ENCODE peak calls at places on chromosomes 4 and X, in seven cellular contexts. One of them, this sample, is unnamed.

GRCh38 chr4:137981277-137981676 is 260.9 kb downstream of the SLC7A11 start:
- DNase-seq in occipital lobe: no peak
- DNase-seq in mesendoderm: peak; percentile 62
- DNase-seq in foreskin fibroblast: peak; percentile 69
- DNase-seq in NCI-H1092 treated with DMSO at 0.1 percent for 48 hours: no peak
- DNase-seq in astrocyte of the spinal cord: peak; percentile 60
- DNase-seq in epithelial cell of esophagus: peak; percentile 42
- DNase-seq in this sample: no peak

GRCh38 chrX:115147220-115147619 is 42.0 kb upstream of the RBMXL3 start:
- DNase-seq in NCI-H1092 treated with DMSO at 0.1 percent for 48 hours: peak; percentile 41
- DNase-seq in astrocyte of the spinal cord: peak; percentile 29
- DNase-seq in foreskin fibroblast: peak; percentile 19
- DNase-seq in epithelial cell of esophagus: peak; percentile 24
- DNase-seq in occipital lobe: no peak
- DNase-seq in mesendoderm: peak; percentile 4
- DNase-seq in this sample: peak; percentile 5

GRCh38 chr4:89586318-89586717 is 250.6 kb downstream of the SNCA start:
- DNase-seq in mesendoderm: peak; percentile 13
- DNase-seq in foreskin fibroblast: peak; percentile 6
- DNase-seq in occipital lobe: no peak
- DNase-seq in astrocyte of the spinal cord: no peak
- DNase-seq in epithelial cell of esophagus: no peak
- DNase-seq in NCI-H1092 treated with DMSO at 0.1 percent for 48 hours: no peak
- DNase-seq in this sample: no peak

GRCh38 chrX:20263474-20263873 is 3.2 kb downstream of the RPS6KA3 start:
- DNase-seq in foreskin fibroblast: peak; percentile 42
- DNase-seq in astrocyte of the spinal cord: peak; percentile 30
- DNase-seq in NCI-H1092 treated with DMSO at 0.1 percent for 48 hours: no peak
- DNase-seq in mesendoderm: no peak
- DNase-seq in epithelial cell of esophagus: peak; percentile 22
- DNase-seq in occipital lobe: no peak
- DNase-seq in this sample: no peak

GRCh38 chr4:174172274-174172673 is 111.2 kb downstream of the FBXO8 start:
- DNase-seq in foreskin fibroblast: no peak
- DNase-seq in mesendoderm: no peak
- DNase-seq in NCI-H1092 treated with DMSO at 0.1 percent for 48 hours: no peak
- DNase-seq in astrocyte of the spinal cord: no peak
- DNase-seq in occipital lobe: no peak
- DNase-seq in epithelial cell of esophagus: no peak
- DNase-seq in this sample: no peak

GRCh38 chrX:128142745-128143144 is 90.5 kb upstream of the ACTRT1 start:
- DNase-seq in epithelial cell of esophagus: no peak
- DNase-seq in occipital lobe: no peak
- DNase-seq in NCI-H1092 treated with DMSO at 0.1 percent for 48 hours: no peak
- DNase-seq in foreskin fibroblast: no peak
- DNase-seq in astrocyte of the spinal cord: no peak
- DNase-seq in mesendoderm: no peak
- DNase-seq in this sample: no peak

GRCh38 chrX:77162777-77163176 is 284.4 kb upstream of the FGF16 start:
- DNase-seq in occipital lobe: no peak
- DNase-seq in epithelial cell of esophagus: no peak
- DNase-seq in NCI-H1092 treated with DMSO at 0.1 percent for 48 hours: no peak
- DNase-seq in mesendoderm: no peak
- DNase-seq in foreskin fibroblast: no peak
- DNase-seq in astrocyte of the spinal cord: no peak
- DNase-seq in this sample: no peak

GRCh38 chr4:181822005-181822375 is 421.2 kb upstream of the TENM3 start:
- DNase-seq in NCI-H1092 treated with DMSO at 0.1 percent for 48 hours: peak; percentile 75
- DNase-seq in occipital lobe: no peak
- DNase-seq in mesendoderm: peak; percentile 29
- DNase-seq in foreskin fibroblast: no peak
- DNase-seq in astrocyte of the spinal cord: peak; percentile 36
- DNase-seq in epithelial cell of esophagus: peak; percentile 13
- DNase-seq in this sample: peak; percentile 81

GRCh38 chrX:130981836-130982235 is 76.3 kb upstream of the ARHGAP36 start:
- DNase-seq in occipital lobe: no peak
- DNase-seq in foreskin fibroblast: peak; percentile 1
- DNase-seq in epithelial cell of esophagus: no peak
- DNase-seq in astrocyte of the spinal cord: no peak
- DNase-seq in mesendoderm: no peak
- DNase-seq in NCI-H1092 treated with DMSO at 0.1 percent for 48 hours: no peak
- DNase-seq in this sample: no peak

GRCh38 chr4:66108898-66109297 is 438.6 kb upstream of the EPHA5 start:
- DNase-seq in epithelial cell of esophagus: no peak
- DNase-seq in occipital lobe: no peak
- DNase-seq in mesendoderm: no peak
- DNase-seq in NCI-H1092 treated with DMSO at 0.1 percent for 48 hours: no peak
- DNase-seq in astrocyte of the spinal cord: no peak
- DNase-seq in foreskin fibroblast: no peak
- DNase-seq in this sample: no peak

GRCh38 chrX:130179579-130180215 is 7.9 kb downstream of the RAB33A start:
- DNase-seq in NCI-H1092 treated with DMSO at 0.1 percent for 48 hours: no peak
- DNase-seq in mesendoderm: no peak
- DNase-seq in occipital lobe: no peak
- DNase-seq in epithelial cell of esophagus: peak; percentile 11
- DNase-seq in astrocyte of the spinal cord: no peak
- DNase-seq in foreskin fibroblast: peak; percentile 15
- DNase-seq in this sample: peak; percentile 50

GRCh38 chrX:44428989-44429627 is 85.6 kb upstream of the EFHC2 start:
- DNase-seq in mesendoderm: no peak
- DNase-seq in occipital lobe: no peak
- DNase-seq in foreskin fibroblast: peak; percentile 3
- DNase-seq in NCI-H1092 treated with DMSO at 0.1 percent for 48 hours: no peak
- DNase-seq in astrocyte of the spinal cord: no peak
- DNase-seq in epithelial cell of esophagus: peak; percentile 46
- DNase-seq in this sample: no peak

GRCh38 chr4:6470502-6471302 is 1.7 kb downstream of the PPP2R2C start:
- DNase-seq in occipital lobe: peak; percentile 53
- DNase-seq in NCI-H1092 treated with DMSO at 0.1 percent for 48 hours: peak; percentile 22
- DNase-seq in epithelial cell of esophagus: peak; percentile 35
- DNase-seq in foreskin fibroblast: peak; percentile 53
- DNase-seq in mesendoderm: peak; percentile 30
- DNase-seq in astrocyte of the spinal cord: peak; percentile 4
- DNase-seq in this sample: peak; percentile 32

GRCh38 chrX:23365541-23365940 is 30.9 kb downstream of the PTCHD1 start:
- DNase-seq in NCI-H1092 treated with DMSO at 0.1 percent for 48 hours: no peak
- DNase-seq in epithelial cell of esophagus: no peak
- DNase-seq in astrocyte of the spinal cord: no peak
- DNase-seq in mesendoderm: no peak
- DNase-seq in foreskin fibroblast: no peak
- DNase-seq in occipital lobe: no peak
- DNase-seq in this sample: no peak

GRCh38 chr4:154626793-154627484 is 14.5 kb upstream of the FGG start:
- DNase-seq in astrocyte of the spinal cord: peak; percentile 48
- DNase-seq in occipital lobe: no peak
- DNase-seq in NCI-H1092 treated with DMSO at 0.1 percent for 48 hours: no peak
- DNase-seq in mesendoderm: peak; percentile 86
- DNase-seq in epithelial cell of esophagus: peak; percentile 70
- DNase-seq in foreskin fibroblast: peak; percentile 70
- DNase-seq in this sample: peak; percentile 59

GRCh38 chr4:128454281-128455075 is 166.9 kb upstream of the PGRMC2 start:
- DNase-seq in occipital lobe: peak; percentile 73
- DNase-seq in mesendoderm: peak; percentile 95
- DNase-seq in epithelial cell of esophagus: peak; percentile 90
- DNase-seq in foreskin fibroblast: peak; percentile 97
- DNase-seq in NCI-H1092 treated with DMSO at 0.1 percent for 48 hours: peak; percentile 88
- DNase-seq in astrocyte of the spinal cord: peak; percentile 96
- DNase-seq in this sample: peak; percentile 91

GRCh38 chr4:73417973-73418372 is 13.9 kb downstream of the ALB start:
- DNase-seq in mesendoderm: peak; percentile 36
- DNase-seq in occipital lobe: no peak
- DNase-seq in foreskin fibroblast: peak; percentile 6
- DNase-seq in epithelial cell of esophagus: peak; percentile 34
- DNase-seq in astrocyte of the spinal cord: peak; percentile 17
- DNase-seq in NCI-H1092 treated with DMSO at 0.1 percent for 48 hours: no peak
- DNase-seq in this sample: no peak

GRCh38 chr4:48635310-48635709 is 144.8 kb downstream of the FRYL start:
- DNase-seq in foreskin fibroblast: peak; percentile 39
- DNase-seq in epithelial cell of esophagus: peak; percentile 71
- DNase-seq in occipital lobe: no peak
- DNase-seq in mesendoderm: peak; percentile 37
- DNase-seq in NCI-H1092 treated with DMSO at 0.1 percent for 48 hours: no peak
- DNase-seq in astrocyte of the spinal cord: no peak
- DNase-seq in this sample: no peak

GRCh38 chrX:11792461-11793421 is 34.7 kb downstream of the MSL3 start:
- DNase-seq in epithelial cell of esophagus: no peak
- DNase-seq in NCI-H1092 treated with DMSO at 0.1 percent for 48 hours: peak; percentile 27
- DNase-seq in foreskin fibroblast: no peak
- DNase-seq in astrocyte of the spinal cord: no peak
- DNase-seq in mesendoderm: no peak
- DNase-seq in occipital lobe: peak; percentile 1
- DNase-seq in this sample: no peak

GRCh38 chrX:94908648-94909047 is 1234.6 kb downstream of the FAM133A start:
- DNase-seq in mesendoderm: no peak
- DNase-seq in occipital lobe: no peak
- DNase-seq in astrocyte of the spinal cord: no peak
- DNase-seq in NCI-H1092 treated with DMSO at 0.1 percent for 48 hours: no peak
- DNase-seq in foreskin fibroblast: no peak
- DNase-seq in epithelial cell of esophagus: no peak
- DNase-seq in this sample: no peak

GRCh38 chr4:113665036-113665435 is 96.5 kb downstream of the CAMK2D start:
- DNase-seq in epithelial cell of esophagus: peak; percentile 38
- DNase-seq in NCI-H1092 treated with DMSO at 0.1 percent for 48 hours: no peak
- DNase-seq in mesendoderm: no peak
- DNase-seq in foreskin fibroblast: peak; percentile 41
- DNase-seq in occipital lobe: no peak
- DNase-seq in astrocyte of the spinal cord: peak; percentile 19
- DNase-seq in this sample: no peak

GRCh38 chrX:18390941-18391538 is 34.4 kb upstream of the CDKL5 start:
- DNase-seq in foreskin fibroblast: peak; percentile 65
- DNase-seq in epithelial cell of esophagus: peak; percentile 52
- DNase-seq in astrocyte of the spinal cord: peak; percentile 73
- DNase-seq in occipital lobe: no peak
- DNase-seq in mesendoderm: peak; percentile 46
- DNase-seq in NCI-H1092 treated with DMSO at 0.1 percent for 48 hours: peak; percentile 59
- DNase-seq in this sample: peak; percentile 64

GRCh38 chrX:131677655-131678628 is 134.1 kb downstream of the OR13H1 start:
- DNase-seq in epithelial cell of esophagus: peak; percentile 29
- DNase-seq in occipital lobe: no peak
- DNase-seq in astrocyte of the spinal cord: peak; percentile 7
- DNase-seq in foreskin fibroblast: peak; percentile 21
- DNase-seq in mesendoderm: peak; percentile 54
- DNase-seq in NCI-H1092 treated with DMSO at 0.1 percent for 48 hours: peak; percentile 27
- DNase-seq in this sample: peak; percentile 32

GRCh38 chrX:32644476-32644875 is 566.9 kb downstream of the DMD start:
- DNase-seq in epithelial cell of esophagus: no peak
- DNase-seq in NCI-H1092 treated with DMSO at 0.1 percent for 48 hours: no peak
- DNase-seq in astrocyte of the spinal cord: no peak
- DNase-seq in foreskin fibroblast: no peak
- DNase-seq in occipital lobe: no peak
- DNase-seq in mesendoderm: peak; percentile 73
- DNase-seq in this sample: no peak

GRCh38 chr4:75895744-75896314 is 6.4 kb downstream of the PPEF2 start:
- DNase-seq in astrocyte of the spinal cord: peak; percentile 8
- DNase-seq in NCI-H1092 treated with DMSO at 0.1 percent for 48 hours: peak; percentile 25
- DNase-seq in epithelial cell of esophagus: peak; percentile 48
- DNase-seq in occipital lobe: no peak
- DNase-seq in mesendoderm: peak; percentile 68
- DNase-seq in foreskin fibroblast: peak; percentile 45
- DNase-seq in this sample: peak; percentile 31

GRCh38 chrX:135688137-135688536 is 25.3 kb upstream of the CT45A1 start:
- DNase-seq in astrocyte of the spinal cord: no peak
- DNase-seq in NCI-H1092 treated with DMSO at 0.1 percent for 48 hours: no peak
- DNase-seq in foreskin fibroblast: no peak
- DNase-seq in occipital lobe: no peak
- DNase-seq in epithelial cell of esophagus: no peak
- DNase-seq in mesendoderm: no peak
- DNase-seq in this sample: peak; percentile 48

GRCh38 chrX:49876750-49877149 is 2.5 kb upstream of the USP27X start:
- DNase-seq in foreskin fibroblast: peak; percentile 46
- DNase-seq in epithelial cell of esophagus: peak; percentile 40
- DNase-seq in NCI-H1092 treated with DMSO at 0.1 percent for 48 hours: peak; percentile 51
- DNase-seq in occipital lobe: no peak
- DNase-seq in astrocyte of the spinal cord: peak; percentile 8
- DNase-seq in mesendoderm: peak; percentile 24
- DNase-seq in this sample: peak; percentile 37